ENCODE peak calls at places on chromosome 14, in seven cellular contexts. U, Y, B, W, D, M and X are unnamed samples. For H3K36me3, the result is how much of the 10 kb centered on the place peaks cover.

GRCh38 chr14:65179918-65180724 is 77.8 kb upstream of the MAX start:
- DNase-seq in U (peak), Y (peak), B (no peak), W (peak), D (no peak), M (no peak), X (no peak)

GRCh38 chr14:58428011-58428807 is 690 bp downstream of the KIAA0586 start:
- DNase-seq in U (no peak), Y (no peak), B (no peak), W (no peak), D (no peak), M (no peak), X (no peak)

GRCh38 chr14:95519699-95520098 is 3.2 kb upstream of the SYNE3 start:
- DNase-seq in U (peak), Y (no peak), B (peak), W (peak), D (no peak), M (peak), X (peak)

GRCh38 chr14:102540310-102541028 is 30.9 kb upstream of the ANKRD9 start:
- DNase-seq in U (no peak), Y (no peak), B (no peak), W (peak), D (no peak), M (no peak), X (no peak)

GRCh38 chr14:32633214-32633864 is 304.2 kb downstream of the AKAP6 start:
- DNase-seq in U (no peak), Y (no peak), B (no peak), W (no peak), D (no peak), M (no peak), X (no peak)

GRCh38 chr14:69891422-69891821 is 12.2 kb downstream of the SMOC1 start:
- DNase-seq in U (no peak), Y (no peak), B (no peak), W (no peak), D (no peak), M (no peak), X (no peak)

GRCh38 chr14:100391777-100392176 is 68.6 kb downstream of the SLC25A47 start:
- DNase-seq in U (no peak), Y (no peak), B (no peak), W (no peak), D (no peak), M (no peak), X (no peak)

GRCh38 chr14:75428230-75429104 is 645 bp downstream of the JDP2 start:
- DNase-seq in U (peak), Y (peak), B (peak), W (peak), D (no peak), M (peak), X (peak)

GRCh38 chr14:89000007-89000942 is 175.8 kb downstream of the TTC8 start:
- DNase-seq in U (no peak), Y (peak), B (no peak), W (no peak), D (no peak), M (peak), X (peak)

GRCh38 chr14:88621090-88621489 is 58.3 kb downstream of the ZC3H14 start:
- DNase-seq in U (no peak), Y (no peak), B (no peak), W (no peak), D (no peak), M (no peak), X (no peak)

GRCh38 chr14:100303179-100303578 is 3.1 kb downstream of the SLC25A29 start:
- DNase-seq in U (no peak), Y (no peak), B (no peak), W (no peak), D (no peak), M (no peak), X (no peak)

GRCh38 chr14:49863483-49864262 is 11.1 kb upstream of the NEMF start:
- DNase-seq in U (no peak), Y (no peak), B (no peak), W (no peak), D (no peak), M (no peak), X (no peak)

GRCh38 chr14:50116221-50116956 is at the start of gene VCPKMT:
- DNase-seq in U (peak), Y (peak), B (peak), W (peak), D (peak), M (peak), X (peak)

GRCh38 chr14:52716160-52716559 is 9.2 kb downstream of the PSMC6 start:
- DNase-seq in U (no peak), Y (no peak), B (no peak), W (no peak), D (no peak), M (no peak), X (no peak)

GRCh38 chr14:29320261-29320660 is 553.7 kb downstream of the FOXG1 start:
- DNase-seq in U (no peak), Y (no peak), B (no peak), W (no peak), D (no peak), M (no peak), X (no peak)

GRCh38 chr14:105343194-105343593 is 28.6 kb downstream of the PACS2 start:
- DNase-seq in U (no peak), Y (no peak), B (no peak), W (no peak), D (no peak), M (no peak), X (no peak)

GRCh38 chr14:105337433-105337832 is 22.9 kb downstream of the PACS2 start:
- DNase-seq in U (no peak), Y (no peak), B (no peak), W (no peak), D (no peak), M (no peak), X (no peak)

GRCh38 chr14:105337966-105338365 is 23.4 kb downstream of the PACS2 start:
- DNase-seq in U (peak), Y (no peak), B (peak), W (peak), D (no peak), M (peak), X (peak)

GRCh38 chr14:105338392-105338791 is 23.8 kb downstream of the PACS2 start:
- DNase-seq in U (no peak), Y (no peak), B (peak), W (no peak), D (no peak), M (no peak), X (no peak)

GRCh38 chr14:105340821-105341408 is 26.4 kb downstream of the PACS2 start:
- DNase-seq in U (no peak), Y (no peak), B (no peak), W (no peak), D (no peak), M (no peak), X (no peak)
- H3K27ac ChIP-seq in U (peak), Y (no peak), B (no peak), W (no peak), D (no peak), M (peak), X (no peak)

GRCh38 chr14:73235531-73236155 is 1.7 kb upstream of the PAPLN start:
- DNase-seq in U (no peak), Y (no peak), B (no peak), W (peak), D (no peak), M (no peak), X (peak)
- H3K4me3 ChIP-seq in U (no peak), Y (no peak), B (no peak), W (no peak), D (no peak), M (no peak), X (no peak)

DNA sequence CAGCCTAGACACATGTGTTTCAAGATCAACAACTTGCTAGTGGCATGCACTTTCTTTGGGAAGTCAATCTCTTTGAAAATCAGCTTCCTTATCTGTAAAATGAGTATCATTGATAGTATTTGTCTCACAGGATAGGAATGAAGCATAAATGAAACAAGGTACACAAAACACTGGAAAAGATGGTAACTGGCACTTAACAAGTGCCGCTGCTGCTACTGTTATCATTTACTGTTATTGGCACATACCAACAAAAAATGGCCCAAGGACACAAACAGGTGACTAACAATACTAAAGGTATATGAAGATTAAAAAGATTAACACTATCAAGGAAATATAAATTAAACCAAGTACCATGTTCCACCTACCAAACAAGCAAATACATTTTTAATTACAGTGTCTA is 20.9 kb downstream of the HNRNPC start:
- DNase-seq in U (no peak), Y (no peak), B (no peak), W (no peak), D (no peak), M (no peak), X (no peak)
- H3K36me3 ChIP-seq in U (half or more), Y (under half), B (under half), W (under half), D (under half), M (under half), X (under half)

DNA sequence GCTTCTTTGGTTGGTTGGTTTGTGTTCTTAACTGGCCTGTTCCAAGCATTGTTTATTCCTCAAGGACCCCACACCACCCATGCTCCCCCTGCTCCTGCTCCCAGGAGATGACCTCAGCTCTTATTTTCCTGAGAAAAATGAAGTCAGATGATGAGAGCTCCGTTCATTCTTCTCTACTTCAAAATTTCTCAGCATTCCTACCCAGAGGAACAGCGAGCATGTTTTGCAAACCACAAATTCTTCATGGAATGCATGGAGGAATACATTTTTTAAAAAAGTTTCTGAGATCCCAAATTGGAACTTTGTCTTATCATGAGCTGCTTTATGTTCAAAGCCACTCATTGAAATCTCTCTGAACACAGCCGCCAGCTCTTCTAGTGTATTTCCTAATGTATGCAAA is 44.9 kb downstream of the SYNE2 start:
- DNase-seq in U (no peak), Y (no peak), B (no peak), W (no peak), D (no peak), M (no peak), X (no peak)
- H3K27ac ChIP-seq in U (peak), Y (peak), B (peak), W (no peak), D (no peak), M (peak), X (peak)